ENCODE peak calls at places on chromosome 4, in eight cellular contexts. D is spleen, B is heart right ventricle, V is fibroblast of mammary gland, G is astrocyte, C is kidney epithelial cell, L is AG09309, S is omental fat pad. N is an unnamed sample.

GRCh38 chr4:51906167-51906647 is 63.3 kb downstream of the DCUN1D4 start:
- DNase-seq in G (peak; percentile 41), L (no peak), V (peak; percentile 2), B (no peak), C (no peak), D (no peak), S (no peak), N (no peak)

GRCh38 chr4:826508-827208 is 729 bp upstream of the CPLX1 start:
- DNase-seq in B (no peak), S (no peak), V (no peak), G (no peak), D (no peak), C (no peak), L (no peak), N (no peak)

GRCh38 chr4:177391953-177392352 is 50.3 kb downstream of the AGA start:
- DNase-seq in C (no peak), V (no peak), S (no peak), B (no peak), G (no peak), L (no peak), D (no peak), N (peak; percentile 45)

GRCh38 chr4:2339458-2340271 is 77.8 kb upstream of the MXD4 start:
- DNase-seq in G (no peak), C (no peak), L (no peak), S (no peak), D (peak; percentile 53), V (no peak), B (no peak), N (no peak)

GRCh38 chr4:37828843-37829242 is 2.4 kb downstream of the PGM2 start:
- DNase-seq in D (no peak), V (no peak), B (no peak), C (no peak), S (no peak), G (no peak), L (no peak), N (no peak)

GRCh38 chr4:143701365-143701764 is 890 bp upstream of the FREM3 start:
- DNase-seq in V (no peak), C (no peak), L (no peak), B (no peak), D (no peak), G (no peak), S (no peak), N (no peak)

GRCh38 chr4:15779336-15779735 is 1.2 kb downstream of the CD38 start:
- DNase-seq in G (peak; percentile 42), S (no peak), L (no peak), C (peak; percentile 9), D (no peak), B (peak; percentile 58), V (peak; percentile 63), N (peak; percentile 81)

GRCh38 chr4:109648997-109649575 is 54.2 kb downstream of the CASP6 start:
- DNase-seq in V (no peak), S (no peak), L (no peak), G (no peak), D (no peak), C (no peak), B (no peak), N (no peak)

GRCh38 chr4:143133966-143134365 is 50.8 kb upstream of the USP38 start:
- DNase-seq in C (no peak), L (no peak), D (no peak), G (no peak), S (no peak), B (no peak), V (no peak), N (no peak)

GRCh38 chr4:101954975-101955678 is 164.6 kb downstream of the BANK1 start:
- DNase-seq in S (no peak), D (no peak), C (no peak), L (no peak), B (no peak), V (no peak), G (peak; percentile 37), N (no peak)

GRCh38 chr4:173317003-173317402 is 17.2 kb downstream of the HMGB2 start:
- DNase-seq in D (no peak), L (no peak), C (no peak), B (no peak), G (no peak), S (no peak), V (no peak), N (no peak)
- TF ChIP-seq CTCF in D (no peak), L (no peak), C (peak; percentile 14), B (no peak), G (no peak), S (no peak), V (peak; percentile 32), N (no peak)

GRCh38 chr4:41236046-41236445 is 20.7 kb upstream of the UCHL1 start:
- DNase-seq in V (no peak), D (no peak), L (no peak), C (no peak), S (no peak), G (no peak), B (no peak), N (no peak)

GRCh38 chr4:41236508-41236907 is 20.2 kb upstream of the UCHL1 start:
- DNase-seq in L (no peak), V (no peak), D (no peak), S (no peak), B (no peak), G (no peak), C (no peak), N (no peak)

GRCh38 chr4:41234424-41234823 is 20.1 kb upstream of the APBB2 start:
- DNase-seq in V (no peak), D (no peak), G (no peak), C (no peak), L (no peak), S (no peak), B (no peak), N (no peak)

DNA sequence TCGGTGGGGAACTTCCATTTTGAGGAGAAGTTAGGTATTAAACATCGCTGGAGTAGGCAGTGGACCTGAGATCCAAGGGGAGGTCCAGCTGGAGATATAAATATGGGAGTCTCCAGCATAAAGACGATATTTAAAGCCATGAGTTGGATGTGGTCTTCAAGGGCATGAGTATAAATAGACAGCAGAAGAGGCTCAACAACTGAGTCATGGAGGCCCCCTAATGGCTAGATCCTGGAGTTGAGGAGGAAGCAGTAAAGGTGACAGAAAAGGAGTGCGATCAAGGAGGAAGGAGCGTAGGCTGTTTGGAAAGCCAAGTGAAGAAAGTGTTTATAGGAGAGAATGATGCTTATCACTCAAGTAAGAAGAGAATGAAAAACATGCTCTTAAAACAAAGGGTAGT is 18.1 kb upstream of the APBB2 start:
- DNase-seq in L (no peak), D (no peak), C (no peak), V (no peak), B (no peak), G (no peak), S (no peak), N (no peak)
- TF ChIP-seq CTCF in L (no peak), D (no peak), C (no peak), V (peak; percentile 14), B (no peak), G (no peak), S (no peak), N (no peak)

DNA sequence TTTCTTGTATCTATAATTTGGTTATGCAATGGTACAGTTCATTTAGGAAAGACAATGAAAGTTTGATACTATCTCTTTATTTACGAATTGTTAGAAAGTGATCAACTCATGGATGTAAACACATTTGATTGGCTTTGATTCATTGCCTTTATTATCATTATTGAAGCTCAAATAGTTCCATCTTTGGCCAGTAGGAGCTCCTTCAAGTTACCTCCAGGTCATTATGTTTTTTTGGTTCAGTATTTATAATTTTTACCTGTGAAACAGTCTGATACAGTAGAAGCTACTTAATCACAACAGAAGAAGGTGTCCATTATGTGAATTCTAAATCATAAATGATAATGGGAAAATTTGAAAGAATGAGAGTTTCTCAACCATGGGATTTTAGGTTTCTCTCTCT is 12.4 kb downstream of the NPY5R start:
- DNase-seq in L (no peak), V (no peak), C (no peak), B (no peak), S (no peak), D (no peak), G (no peak), N (no peak)
- TF ChIP-seq CTCF in L (no peak), V (no peak), C (peak; percentile 3), B (no peak), S (no peak), D (no peak), G (no peak), N (peak; percentile 6)

GRCh38 chr4:166198041-166198440 is 325.0 kb downstream of the TLL1 start:
- DNase-seq in G (no peak), D (no peak), B (no peak), C (no peak), S (no peak), L (no peak), V (no peak), N (no peak)
- TF ChIP-seq CTCF in G (no peak), D (no peak), B (no peak), C (no peak), S (no peak), L (no peak), V (no peak), N (no peak)

DNA sequence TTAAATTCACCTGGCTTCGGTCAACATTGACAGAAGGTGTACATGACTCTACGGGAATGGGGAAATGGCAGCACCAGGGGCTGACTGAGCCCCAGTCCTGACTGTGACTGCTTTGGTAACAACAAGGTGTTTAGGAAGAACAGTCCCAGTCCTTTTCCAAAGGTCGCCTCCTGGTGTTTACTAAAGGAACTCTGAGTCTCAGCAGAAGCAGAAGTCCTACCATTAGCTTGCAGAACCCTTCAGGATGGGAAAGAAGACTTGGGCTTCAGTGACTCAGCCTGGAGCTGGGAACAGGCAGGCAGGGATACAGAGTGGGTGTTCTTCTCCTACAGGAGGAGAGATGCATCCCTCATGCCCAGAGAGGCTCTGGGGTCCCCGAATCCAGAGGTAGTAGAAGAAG is 103.3 kb downstream of the MGST2 start:
- DNase-seq in B (no peak), L (no peak), S (no peak), D (no peak), C (no peak), V (peak; percentile 24), G (no peak), N (peak; percentile 29)
- TF ChIP-seq CTCF in B (no peak), L (peak; percentile 26), S (no peak), D (no peak), C (no peak), V (peak; percentile 32), G (no peak), N (no peak)